ENCODE peak calls at places on chromosome 22, in ten cellular contexts. Z, O, B, Y, J, A, F, N, M and C are unnamed samples.

GRCh38 chr22:22738959-22739585 is 94.7 kb downstream of the GGTLC2 start:
- DNase-seq in B (no peak), O (no peak), M (no peak), N (no peak), Y (no peak), A (no peak), F (no peak), J (no peak), Z (no peak), C (no peak)

GRCh38 chr22:31143038-31143437 is 2.7 kb upstream of the PLA2G3 start:
- DNase-seq in B (no peak), N (no peak), O (no peak), F (no peak), A (no peak), Z (no peak), Y (no peak), J (no peak), M (no peak), C (no peak)

GRCh38 chr22:47442821-47443220 is 680.4 kb downstream of the TBC1D22A start:
- DNase-seq in J (no peak), M (no peak), Z (no peak), B (no peak), Y (no peak), F (no peak), A (no peak), O (no peak), N (no peak), C (peak)

GRCh38 chr22:19806213-19807160 is 45.9 kb downstream of the TBX1 start:
- DNase-seq in F (no peak), M (no peak), J (no peak), A (peak), N (no peak), Y (peak), Z (peak), O (peak), B (no peak), C (peak)

GRCh38 chr22:47202819-47203553 is 440.5 kb downstream of the TBC1D22A start:
- DNase-seq in Z (no peak), B (no peak), Y (no peak), N (no peak), O (no peak), M (no peak), J (no peak), F (no peak), A (no peak), C (no peak)

GRCh38 chr22:36454916-36455570 is 26.4 kb downstream of the TXN2 start:
- DNase-seq in B (peak), Z (peak), Y (peak), M (peak), O (peak), F (peak), J (peak), N (peak), A (peak), C (peak)

GRCh38 chr22:44312766-44313165 is at the start of gene SHISAL1:
- DNase-seq in B (no peak), Y (peak), Z (no peak), A (no peak), F (peak), J (no peak), O (peak), N (peak), M (no peak), C (peak)

GRCh38 chr22:43955883-43956286 is 643 bp downstream of the SAMM50 start:
- DNase-seq in J (no peak), O (no peak), M (no peak), B (no peak), Y (peak), Z (no peak), F (peak), A (no peak), N (peak), C (no peak)

GRCh38 chr22:40203568-40203967 is 25.8 kb downstream of the TNRC6B start:
- DNase-seq in A (no peak), B (no peak), J (no peak), N (no peak), F (no peak), Z (no peak), M (no peak), O (no peak), Y (no peak), C (no peak)

GRCh38 chr22:22754268-22754657 is 109.8 kb downstream of the GGTLC2 start:
- DNase-seq in N (no peak), M (no peak), F (no peak), Z (no peak), O (no peak), J (no peak), B (no peak), A (no peak), Y (no peak), C (no peak)

GRCh38 chr22:35986085-35986484 is 42.5 kb downstream of the RBFOX2 start:
- DNase-seq in J (no peak), N (peak), B (peak), Y (peak), M (no peak), Z (peak), O (no peak), A (no peak), F (peak), C (no peak)

GRCh38 chr22:26367402-26368245 is 61.4 kb upstream of the ASPHD2 start:
- DNase-seq in Z (peak), M (peak), Y (peak), J (no peak), B (peak), A (peak), O (peak), N (peak), F (peak), C (no peak)

GRCh38 chr22:42656578-42656977 is 7.4 kb upstream of the CYB5R3 start:
- DNase-seq in A (no peak), N (no peak), Y (no peak), M (no peak), J (no peak), B (no peak), Z (no peak), O (no peak), F (no peak), C (no peak)

GRCh38 chr22:29988719-29989118 is 91.5 kb upstream of the HORMAD2 start:
- DNase-seq in B (no peak), O (no peak), Z (no peak), M (no peak), N (no peak), J (no peak), A (no peak), F (peak), Y (no peak), C (no peak)

GRCh38 chr22:17436382-17436951 is 67.2 kb downstream of the CECR2 start:
- DNase-seq in O (no peak), Y (peak), N (peak), J (no peak), F (peak), B (no peak), M (no peak), Z (peak), A (no peak), C (peak)

GRCh38 chr22:43060213-43060612 is 29.0 kb downstream of the TTLL1 start:
- DNase-seq in O (peak), A (peak), F (peak), N (no peak), M (no peak), J (no peak), Y (no peak), B (no peak), Z (peak), C (no peak)

GRCh38 chr22:33850724-33851123 is 69.6 kb downstream of the LARGE1 start:
- DNase-seq in N (no peak), F (no peak), A (no peak), O (no peak), Y (no peak), B (no peak), Z (no peak), M (no peak), J (no peak), C (no peak)

GRCh38 chr22:20511578-20512259 is 4.3 kb downstream of the MED15 start:
- DNase-seq in A (no peak), O (no peak), F (no peak), Z (no peak), Y (no peak), J (no peak), B (no peak), M (no peak), N (no peak), C (no peak)

GRCh38 chr22:17920145-17920605 is 104.2 kb downstream of the MICAL3 start:
- DNase-seq in A (peak), J (no peak), N (no peak), O (no peak), F (peak), M (no peak), Y (peak), Z (no peak), B (no peak), C (peak)

GRCh38 chr22:20086101-20086599 is 6.1 kb downstream of the DGCR8 start:
- DNase-seq in Z (no peak), O (no peak), A (no peak), F (no peak), N (no peak), J (no peak), B (no peak), M (no peak), Y (no peak), C (peak)

GRCh38 chr22:42883970-42884369 is 26.9 kb upstream of the ARFGAP3 start:
- DNase-seq in F (no peak), Y (no peak), J (no peak), A (no peak), N (no peak), Z (no peak), M (no peak), B (no peak), O (no peak), C (no peak)

GRCh38 chr22:39027717-39028116 is 6.8 kb downstream of the APOBEC3D start:
- DNase-seq in Z (no peak), F (no peak), Y (no peak), M (no peak), O (no peak), N (no peak), B (no peak), A (no peak), J (no peak), C (no peak)

GRCh38 chr22:29621761-29622526 is 18.5 kb downstream of the NF2 start:
- DNase-seq in M (no peak), F (peak), J (no peak), Y (peak), O (peak), B (peak), Z (peak), N (peak), A (no peak), C (no peak)

GRCh38 chr22:18156878-18157713 is 7.1 kb downstream of the USP18 start:
- DNase-seq in Y (peak), O (peak), J (peak), M (peak), N (peak), A (peak), Z (peak), F (peak), B (peak), C (no peak)

GRCh38 chr22:24049211-24049610 is 38.1 kb downstream of the CABIN1 start:
- DNase-seq in Z (no peak), N (no peak), M (no peak), O (no peak), B (no peak), J (no peak), F (no peak), Y (no peak), A (no peak), C (no peak)

GRCh38 chr22:43510226-43511070 is 98.6 kb downstream of the MPPED1 start:
- DNase-seq in O (no peak), F (no peak), M (no peak), Y (no peak), N (no peak), A (no peak), J (no peak), Z (no peak), B (no peak), C (peak)

GRCh38 chr22:49400866-49401598 is 426.6 kb downstream of the BRD1 start:
- DNase-seq in A (no peak), J (no peak), M (no peak), F (no peak), Y (no peak), O (no peak), Z (no peak), N (peak), B (no peak), C (no peak)

GRCh38 chr22:35619336-35620094 is 2.4 kb upstream of the MB start:
- DNase-seq in Z (no peak), J (no peak), A (no peak), N (no peak), B (no peak), O (no peak), Y (no peak), F (no peak), M (no peak), C (no peak)

GRCh38 chr22:47391169-47392053 is 629.0 kb downstream of the TBC1D22A start:
- DNase-seq in Y (no peak), O (no peak), M (no peak), A (no peak), F (no peak), B (no peak), J (no peak), Z (no peak), N (no peak), C (peak)

GRCh38 chr22:11629661-11630385 is 3898.2 kb upstream of the OR11H1 start:
- DNase-seq in N (no peak), Y (no peak), M (no peak), F (no peak), B (no peak), O (no peak), Z (no peak), J (no peak), A (no peak), C (no peak)

GRCh38 chr22:24433868-24434471 is 6.6 kb downstream of the ADORA2A start:
- DNase-seq in B (no peak), Y (peak), F (peak), J (no peak), O (peak), N (peak), A (no peak), Z (peak), M (peak), C (no peak)

GRCh38 chr22:27100323-27100722 is 442.9 kb downstream of the MIAT start:
- DNase-seq in B (no peak), F (no peak), J (no peak), M (no peak), O (no peak), N (no peak), A (no peak), Y (no peak), Z (no peak), C (no peak)

DNA sequence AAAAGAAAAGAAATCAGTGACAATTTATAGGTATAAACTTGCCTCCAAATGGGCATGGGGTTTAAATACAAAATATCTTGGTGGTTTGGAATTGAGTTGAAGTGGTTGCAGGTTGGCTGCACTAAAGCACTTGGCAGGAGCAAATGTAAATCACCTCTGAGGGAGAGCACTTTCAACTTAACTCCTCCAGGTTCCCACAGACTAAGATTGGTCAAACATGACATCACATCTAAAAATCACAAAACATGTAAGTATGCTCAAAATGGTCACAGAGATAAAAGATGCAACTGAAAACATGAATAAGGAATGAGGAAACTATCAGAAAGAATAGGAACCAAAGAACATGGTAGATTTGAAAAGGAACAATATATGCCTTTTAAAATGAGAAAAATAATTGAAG is 12.3 kb upstream of the SHANK3 start:
- DNase-seq in A (no peak), J (no peak), M (no peak), Y (no peak), Z (no peak), F (no peak), N (no peak), B (no peak), O (no peak), C (no peak)
- H3K4me3 ChIP-seq in A (no peak), J (no peak), M (no peak), Y (no peak), Z (no peak), F (no peak), N (no peak), B (no peak), O (no peak), C (no peak)

GRCh38 chr22:46072981-46073682 is 77.2 kb upstream of the PPARA start:
- DNase-seq in Y (peak), O (no peak), Z (peak), N (no peak), F (peak), A (no peak), B (no peak), J (no peak), M (no peak), C (peak)
- H3K4me3 ChIP-seq in Y (peak), O (peak), Z (peak), N (peak), F (peak), A (peak), B (peak), J (peak), M (peak), C (peak)

GRCh38 chr22:41383085-41383484 is 1.3 kb downstream of the TEF start:
- DNase-seq in J (no peak), O (no peak), Z (no peak), M (no peak), Y (no peak), F (no peak), B (no peak), A (no peak), N (no peak), C (no peak)
- H3K4me3 ChIP-seq in J (peak), O (no peak), Z (peak), M (no peak), Y (peak), F (no peak), B (peak), A (peak), N (peak), C (peak)

DNA sequence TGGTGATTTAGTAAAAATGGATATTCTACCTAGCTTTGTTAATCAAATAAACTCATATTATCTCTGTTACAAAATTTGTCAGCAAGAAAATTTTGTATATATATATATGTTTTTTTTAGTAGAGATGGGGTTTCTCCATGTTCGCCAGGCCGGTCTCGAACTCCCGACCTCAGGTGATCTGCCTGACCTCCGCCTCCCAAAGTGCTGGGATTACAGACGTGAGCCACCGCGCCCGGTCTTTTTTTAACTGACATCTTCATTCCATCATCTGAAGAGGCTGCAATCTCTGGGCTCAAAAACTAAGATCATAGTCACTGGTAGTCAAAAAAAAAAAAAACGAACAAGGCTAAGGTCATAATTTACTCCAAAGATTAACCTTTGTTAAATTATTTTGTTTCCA is 5.3 kb upstream of the KLHDC7B start:
- DNase-seq in A (no peak), Y (no peak), F (no peak), J (no peak), Z (no peak), N (no peak), M (no peak), B (no peak), O (no peak), C (no peak)
- H3K4me3 ChIP-seq in A (no peak), Y (no peak), F (no peak), J (no peak), Z (no peak), N (no peak), M (no peak), B (no peak), O (no peak), C (no peak)

GRCh38 chr22:37804502-37804885 is 3.2 kb upstream of the GCAT start:
- DNase-seq in M (no peak), B (no peak), O (no peak), Y (no peak), J (no peak), N (no peak), F (no peak), A (no peak), Z (no peak), C (no peak)
- H3K4me3 ChIP-seq in M (peak), B (peak), O (peak), Y (no peak), J (peak), N (peak), F (peak), A (peak), Z (peak), C (peak)

GRCh38 chr22:45651931-45652528 is 19.6 kb upstream of the ATXN10 start:
- DNase-seq in M (no peak), F (no peak), O (no peak), N (no peak), Z (no peak), A (no peak), B (no peak), Y (no peak), J (no peak), C (no peak)

GRCh38 chr22:45657701-45658100 is 13.9 kb upstream of the ATXN10 start:
- DNase-seq in M (no peak), O (no peak), N (no peak), Z (no peak), J (no peak), Y (no peak), F (no peak), A (no peak), B (no peak), C (no peak)

GRCh38 chr22:45656577-45656976 is 15.1 kb upstream of the ATXN10 start:
- DNase-seq in M (no peak), F (no peak), Z (no peak), N (no peak), B (no peak), J (no peak), Y (no peak), O (no peak), A (no peak), C (no peak)
- H3K4me3 ChIP-seq in M (no peak), F (no peak), Z (no peak), N (no peak), B (no peak), J (no peak), Y (no peak), O (no peak), A (no peak), C (no peak)